ENCODE peak calls at places on chromosomes 3 and 15, in nine cellular contexts. P is uterus; K is LHCN-M2; G is ovary; C is mucosa of descending colon; R is stimulated activated CD8-positive, alpha-beta memory T cell treated with anti-CD3 and anti-CD28 coated beads, Interleukin-2, amount 100 ng/mL, for 48 hours; D is HT1080; S is RWPE1; J is HCEC 1CT. I is an unnamed sample.

GRCh38 chr3:143652118-143652517 is 196.2 kb downstream of the SLC9A9 start:
- DNase-seq in P (no peak), K (no peak), G (no peak), C (no peak), R (no peak), D (no peak), S (no peak), J (no peak), I (no peak)

GRCh38 chr15:65533057-65533752 is 2.9 kb downstream of the HACD3 start:
- DNase-seq in P (no peak), K (no peak), G (no peak), C (no peak), R (no peak), D (no peak), S (peak), J (no peak), I (no peak)

GRCh38 chr3:36700537-36701248 is 63.7 kb downstream of the DCLK3 start:
- DNase-seq in P (peak), K (peak), G (peak), C (no peak), R (peak), D (peak), S (no peak), J (peak), I (peak)

GRCh38 chr3:115401298-115401697 is 222.0 kb upstream of the GAP43 start:
- DNase-seq in P (no peak), K (peak), G (no peak), C (no peak), R (no peak), D (peak), S (no peak), J (peak), I (no peak)

GRCh38 chr15:38414351-38414750 is 39.6 kb upstream of the FAM98B start:
- DNase-seq in P (peak), K (peak), G (peak), C (peak), R (no peak), D (peak), S (peak), J (peak), I (peak)

GRCh38 chr3:189954733-189955665 is 165.7 kb downstream of the P3H2 start:
- DNase-seq in P (no peak), K (no peak), G (no peak), C (no peak), R (no peak), D (no peak), S (no peak), J (no peak), I (no peak)

GRCh38 chr3:130820976-130821375 is 72.9 kb upstream of the ATP2C1 start:
- DNase-seq in P (no peak), K (peak), G (no peak), C (no peak), R (no peak), D (peak), S (peak), J (peak), I (no peak)

GRCh38 chr15:60923925-60924324 is 305.2 kb downstream of the RORA start:
- DNase-seq in P (no peak), K (no peak), G (no peak), C (no peak), R (no peak), D (no peak), S (no peak), J (no peak), I (no peak)

GRCh38 chr3:2247831-2248230 is 149.2 kb downstream of the CNTN4 start:
- DNase-seq in P (no peak), K (no peak), G (no peak), C (no peak), R (no peak), D (no peak), S (no peak), J (no peak), I (no peak)

GRCh38 chr15:29088666-29089065 is 181.0 kb downstream of the NSMCE3 start:
- DNase-seq in P (no peak), K (no peak), G (no peak), C (no peak), R (no peak), D (no peak), S (no peak), J (no peak), I (no peak)

GRCh38 chr3:151299006-151299405 is 17.6 kb downstream of the GPR87 start:
- DNase-seq in P (no peak), K (no peak), G (no peak), C (no peak), R (no peak), D (no peak), S (no peak), J (no peak), I (no peak)

GRCh38 chr15:66072616-66073361 is 180.8 kb downstream of the MEGF11 start:
- DNase-seq in P (no peak), K (no peak), G (no peak), C (no peak), R (no peak), D (peak), S (no peak), J (peak), I (no peak)

GRCh38 chr3:184005981-184006507 is 11.6 kb downstream of the ABCC5 start:
- DNase-seq in P (no peak), K (peak), G (peak), C (peak), R (no peak), D (no peak), S (peak), J (peak), I (no peak)

GRCh38 chr3:145776782-145777408 is 384.1 kb downstream of the PLOD2 start:
- DNase-seq in P (no peak), K (peak), G (no peak), C (no peak), R (no peak), D (peak), S (peak), J (peak), I (peak)

GRCh38 chr15:71411538-71412482 is 296.5 kb downstream of the THSD4 start:
- DNase-seq in P (peak), K (no peak), G (no peak), C (peak), R (no peak), D (no peak), S (no peak), J (no peak), I (no peak)

GRCh38 chr3:188211476-188211875 is 57.5 kb downstream of the LPP start:
- DNase-seq in P (no peak), K (no peak), G (no peak), C (no peak), R (no peak), D (no peak), S (no peak), J (no peak), I (no peak)

GRCh38 chr15:73732911-73733310 is 20.2 kb downstream of the INSYN1 start:
- DNase-seq in P (no peak), K (no peak), G (no peak), C (no peak), R (no peak), D (no peak), S (no peak), J (no peak), I (no peak)

GRCh38 chr3:52167240-52167639 is 13.0 kb upstream of the POC1A start:
- DNase-seq in P (no peak), K (no peak), G (no peak), C (no peak), R (no peak), D (no peak), S (no peak), J (no peak), I (no peak)

GRCh38 chr3:143736651-143737050 is 111.6 kb downstream of the SLC9A9 start:
- DNase-seq in P (no peak), K (peak), G (no peak), C (no peak), R (no peak), D (peak), S (peak), J (peak), I (no peak)

GRCh38 chr15:80929689-80930088 is 59.9 kb downstream of the MESD start:
- DNase-seq in P (no peak), K (peak), G (no peak), C (no peak), R (no peak), D (peak), S (peak), J (no peak), I (no peak)

GRCh38 chr3:125051715-125052581 is 3.8 kb downstream of the HEG1 start:
- DNase-seq in P (peak), K (peak), G (peak), C (peak), R (peak), D (peak), S (peak), J (peak), I (no peak)